ENCODE peak calls at places on chromosomes 4 and X, in six cellular contexts. F is K562, M is GM12878, K is SK-N-SH, I is HepG2, Q is H1. P is an unnamed sample.
A peak's percentile ranks its signal among the peaks of the same experiment; 100 is the strongest.

GRCh38 chr4:174244441-174244840 is 39.0 kb downstream of the FBXO8 start:
- DNase-seq in F (no peak), M (no peak), K (no peak), I (no peak), Q (no peak), P (no peak)

GRCh38 chrX:40945366-40945713 is 139.9 kb upstream of the USP9X start:
- DNase-seq in K (no peak), F (peak; percentile 55), I (no peak), M (peak; percentile 40), Q (no peak), P (no peak)

GRCh38 chrX:30304866-30305265 is 4.3 kb downstream of the NR0B1 start:
- DNase-seq in F (no peak), M (no peak), K (no peak), Q (no peak), I (no peak), P (no peak)

GRCh38 chr4:16253127-16253960 is 27.1 kb upstream of the TAPT1 start:
- DNase-seq in M (no peak), F (no peak), Q (no peak), I (peak; percentile 71), K (no peak), P (no peak)

GRCh38 chrX:41605144-41605543 is 83.6 kb upstream of the GPR34 start:
- DNase-seq in M (no peak), I (no peak), F (no peak), Q (no peak), K (no peak), P (no peak)

GRCh38 chr4:87851332-87851731 is 18.6 kb downstream of the MEPE start:
- DNase-seq in F (no peak), M (no peak), I (no peak), Q (no peak), K (no peak), P (peak; percentile 70)

GRCh38 chr4:141905751-141906150 is 269.4 kb downstream of the IL15 start:
- DNase-seq in K (no peak), Q (no peak), I (no peak), M (no peak), F (no peak), P (no peak)

GRCh38 chr4:112234952-112235609 is 3.5 kb downstream of the AP1AR start:
- DNase-seq in I (peak; percentile 66), Q (no peak), M (peak; percentile 19), F (peak; percentile 74), K (peak; percentile 48), P (peak; percentile 36)

GRCh38 chr4:25844957-25845712 is 17.7 kb downstream of the SEL1L3 start:
- DNase-seq in F (no peak), K (no peak), I (no peak), Q (no peak), M (no peak), P (peak; percentile 21)

GRCh38 chr4:113837397-113837796 is 75.9 kb upstream of the CAMK2D start:
- DNase-seq in F (no peak), I (no peak), K (no peak), Q (no peak), M (peak; percentile 94), P (peak; percentile 91)

GRCh38 chrX:15202458-15203177 is 67.3 kb downstream of the ASB9 start:
- DNase-seq in F (no peak), K (no peak), Q (no peak), M (peak; percentile 15), I (no peak), P (no peak)

GRCh38 chrX:48998391-48998790 is 3.7 kb downstream of the GRIPAP1 start:
- DNase-seq in I (no peak), F (peak; percentile 23), M (no peak), K (no peak), Q (no peak), P (peak; percentile 43)

GRCh38 chrX:41329101-41329500 is 4.9 kb upstream of the DDX3X start:
- DNase-seq in M (no peak), I (no peak), F (no peak), K (no peak), Q (no peak), P (no peak)

DNA sequence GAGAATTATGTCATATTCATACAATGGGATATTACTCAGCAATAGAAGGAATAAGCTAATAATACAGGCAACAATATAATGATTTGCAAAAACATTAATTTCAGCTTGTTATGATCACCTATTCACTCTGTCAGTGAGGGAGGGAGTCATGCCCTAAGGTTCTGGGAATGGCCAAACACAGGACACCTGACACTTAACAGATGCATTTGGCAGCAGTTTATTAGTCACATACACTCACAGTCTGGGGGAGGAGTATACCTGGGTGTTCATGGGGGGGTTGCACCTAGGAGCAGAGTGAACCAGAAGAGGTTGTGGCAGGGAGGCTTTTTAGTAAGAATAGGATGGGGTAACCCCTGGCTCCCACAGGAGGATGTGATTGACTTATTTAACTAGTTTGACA is 38.3 kb downstream of the SERPINA7 start:
- DNase-seq in I (no peak), F (no peak), K (no peak), M (no peak), Q (no peak), P (no peak)
- TF ChIP-seq GABPA in I (no peak), F (no peak), K (no peak), M (no peak), Q (no peak), P (no peak)

GRCh38 chr4:158094413-158095110 is 78.3 kb downstream of the GASK1B start:
- DNase-seq in Q (no peak), M (no peak), K (no peak), I (peak; percentile 61), F (no peak), P (no peak)
- H3K4me3 ChIP-seq in Q (no peak overlapping the region), M (no peak overlapping the region), K (no peak overlapping the region), I (no peak overlapping the region), F (no peak overlapping the region), P (no peak overlapping the region)

DNA sequence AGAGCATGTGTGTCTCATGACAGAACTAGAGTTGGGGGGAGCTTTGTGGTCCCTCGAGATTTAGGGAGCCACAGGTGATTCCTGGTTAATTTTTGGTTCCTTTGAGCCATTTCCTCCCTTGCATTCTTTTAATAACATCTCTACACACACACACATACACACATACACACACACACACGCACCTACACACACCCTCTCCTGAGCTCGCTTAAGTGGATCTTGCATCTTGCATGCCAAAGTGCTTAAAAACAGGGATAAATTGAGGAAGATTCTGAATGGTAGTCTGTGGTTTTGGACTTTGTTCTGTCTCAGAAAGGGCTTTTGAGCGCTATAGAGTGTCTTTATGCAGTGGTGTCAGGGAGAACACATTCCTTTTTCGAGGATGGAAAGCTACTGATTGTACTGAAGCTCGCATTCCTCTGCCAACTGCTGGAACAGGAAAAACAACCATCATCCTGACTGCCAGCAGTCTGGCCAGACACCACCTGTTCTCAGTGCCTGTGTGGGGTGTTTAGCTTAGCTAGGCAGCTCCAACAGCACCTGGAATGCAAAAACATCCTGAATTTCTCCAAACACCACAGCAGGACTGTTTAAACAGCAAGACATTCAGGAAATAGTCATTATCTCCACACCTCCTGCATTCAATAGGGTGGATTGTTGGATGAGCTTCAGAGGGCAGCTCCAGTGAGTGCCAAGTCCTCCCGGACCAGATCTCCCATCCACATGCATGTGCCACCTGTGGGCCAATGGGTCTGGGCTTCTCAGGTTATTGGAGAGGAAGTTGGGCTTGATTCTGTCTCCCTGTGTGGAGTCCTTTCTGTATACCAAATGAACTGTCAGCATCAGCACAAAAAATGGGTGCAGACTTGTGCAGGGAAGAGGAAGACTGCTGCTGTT is 21.9 kb upstream of the IGFBP7 start:
- DNase-seq in I (peak; percentile 18), M (no peak), K (no peak), F (no peak), Q (no peak), P (no peak)
- TF ChIP-seq POLR2AphosphoS5 in I (no peak), M (no peak), K (no peak), F (no peak), Q (no peak), P (no peak)

GRCh38 chr4:65370709-65371108 is 299.6 kb downstream of the EPHA5 start:
- DNase-seq in F (no peak), K (no peak), I (no peak), Q (no peak), M (no peak), P (no peak)

GRCh38 chr4:65367306-65367705 is 303.0 kb downstream of the EPHA5 start:
- DNase-seq in F (no peak), Q (no peak), I (no peak), M (no peak), K (no peak), P (no peak)
- TF ChIP-seq GABPA in F (no peak), Q (no peak), I (no peak), M (no peak), K (no peak), P (no peak)

DNA sequence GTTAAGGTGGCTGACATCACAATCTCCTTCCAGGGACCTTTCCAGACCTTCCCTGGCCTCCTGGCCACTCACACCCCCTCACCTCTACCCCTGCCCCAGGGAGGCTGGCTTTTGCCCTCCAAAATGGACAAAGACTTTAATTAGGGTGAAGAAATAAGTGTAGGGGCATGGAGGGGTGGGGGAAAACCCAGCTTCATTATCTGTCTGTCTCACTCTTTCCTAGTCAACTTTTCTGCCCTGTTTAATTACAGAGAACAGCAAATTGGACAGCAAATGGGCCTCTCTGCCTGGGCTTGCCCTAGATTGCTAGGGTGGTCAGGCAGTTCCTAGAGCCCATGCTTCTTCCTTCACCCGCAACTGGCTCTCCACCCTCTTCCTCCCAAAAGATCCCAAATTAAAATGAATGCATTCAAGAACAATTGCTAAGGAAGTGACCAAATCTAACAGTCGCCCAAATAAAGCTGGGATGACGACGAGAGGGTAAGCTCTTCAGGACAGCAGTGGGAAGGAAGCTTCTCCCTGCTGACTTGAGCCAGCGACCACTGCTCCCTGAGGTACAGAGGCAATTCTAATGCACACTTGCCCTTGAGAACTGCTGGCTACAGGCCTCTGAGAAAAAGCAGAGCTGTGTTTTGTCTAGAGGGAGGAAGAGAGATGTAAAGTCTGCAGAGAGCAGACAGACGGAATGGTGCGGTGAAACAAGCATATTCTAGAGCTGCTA is 12.4 kb downstream of the RAI2 start:
- DNase-seq in F (no peak), M (no peak), I (no peak), Q (no peak), K (no peak), P (no peak)
- H3K4me3 ChIP-seq in F (no peak overlapping the region), M (no peak overlapping the region), I (no peak overlapping the region), Q (no peak overlapping the region), K (no peak overlapping the region), P (no peak overlapping the region)

GRCh38 chrX:71492086-71493065 is 40.5 kb upstream of the OGT start:
- DNase-seq in F (no peak), M (no peak), I (no peak), K (peak; percentile 15), Q (no peak), P (peak; percentile 37)
- TF ChIP-seq POLR2AphosphoS5 in F (no peak), M (no peak), I (no peak), K (no peak), Q (no peak), P (peak; percentile 48)

DNA sequence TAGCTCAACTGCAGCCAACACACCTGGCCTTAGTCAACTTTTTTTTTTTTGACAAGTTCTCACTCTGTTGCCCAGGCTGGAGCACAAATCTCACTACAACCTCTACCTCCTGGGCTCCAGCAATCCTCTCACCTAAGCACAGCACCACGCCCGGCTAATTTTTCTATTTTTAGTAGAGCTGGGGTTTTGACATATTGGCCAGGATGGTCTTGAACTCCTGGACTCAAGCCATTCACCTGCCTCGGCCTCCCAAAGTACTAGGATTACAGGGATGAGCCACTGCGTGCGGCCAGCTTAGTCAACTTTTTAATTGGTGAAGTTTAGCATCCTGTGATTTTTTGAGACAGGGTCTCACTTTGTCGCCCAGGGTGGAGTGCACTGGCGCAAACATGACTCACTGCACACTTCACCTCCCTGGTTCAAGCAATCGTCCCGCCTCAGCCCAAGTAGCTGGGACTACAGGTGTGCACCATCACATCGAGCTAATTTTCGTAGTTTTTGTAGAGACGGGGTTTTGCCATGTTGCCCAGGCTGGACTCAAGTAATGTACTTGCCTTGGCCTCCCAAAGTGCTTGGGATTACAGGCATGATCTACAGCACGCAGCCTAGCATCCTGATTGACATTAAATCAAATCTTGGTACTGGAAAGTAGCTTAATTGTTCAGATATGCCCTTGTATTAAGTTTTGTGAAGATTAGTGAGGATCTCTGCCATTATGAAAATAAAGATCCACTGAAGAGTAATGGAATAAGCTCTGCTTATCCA is 8.3 kb downstream of the HNRNPDL start:
- DNase-seq in Q (no peak), K (no peak), M (no peak), I (no peak), F (no peak), P (no peak)
- TF ChIP-seq GABPA in Q (no peak), K (no peak), M (no peak), I (no peak), F (no peak), P (no peak)

P was measured in HL-60.